ENCODE peak calls at places on chromosome 21, in seven cellular contexts. B is CD8-positive, alpha-beta memory T cell; L is tibial artery; I is heart right ventricle; P is CD4-positive, CD25-positive, alpha-beta regulatory T cell; U is stomach; A is H9. Q is an unnamed sample.

GRCh38 chr21:16186742-16187141 is 457.0 kb downstream of the USP25 start:
- DNase-seq in B (no peak), L (no peak), I (no peak), P (no peak), U (no peak), A (no peak), Q (no peak)

GRCh38 chr21:21085206-21085605 is 87.0 kb downstream of the NCAM2 start:
- DNase-seq in B (no peak), L (no peak), I (no peak), P (no peak), U (no peak), A (no peak), Q (no peak)

GRCh38 chr21:33663241-33663640 is 20.9 kb downstream of the ITSN1 start:
- DNase-seq in B (no peak), L (no peak), I (no peak), P (no peak), U (no peak), A (no peak), Q (no peak)

GRCh38 chr21:42401164-42401563 is 2.5 kb upstream of the UBASH3A start:
- DNase-seq in B (no peak), L (no peak), I (no peak), P (no peak), U (no peak), A (no peak), Q (no peak)

GRCh38 chr21:42092805-42093590 is 21.9 kb downstream of the UMODL1 start:
- DNase-seq in B (no peak), L (no peak), I (no peak), P (no peak), U (no peak), A (no peak), Q (no peak)

GRCh38 chr21:33197546-33197945 is 32.2 kb upstream of the IFNAR2 start:
- DNase-seq in B (no peak), L (no peak), I (peak; percentile 49), P (no peak), U (peak; percentile 36), A (no peak), Q (no peak)

GRCh38 chr21:18030248-18030647 is 211.1 kb upstream of the C21orf91 start:
- DNase-seq in B (no peak), L (no peak), I (no peak), P (no peak), U (no peak), A (no peak), Q (peak; percentile 10)

GRCh38 chr21:17921579-17922530 is 102.7 kb upstream of the C21orf91 start:
- DNase-seq in B (no peak), L (no peak), I (peak; percentile 20), P (no peak), U (no peak), A (no peak), Q (peak; percentile 85)

GRCh38 chr21:29205009-29205408 is 74.6 kb downstream of the MAP3K7CL start:
- DNase-seq in B (no peak), L (no peak), I (no peak), P (no peak), U (no peak), A (no peak), Q (no peak)

GRCh38 chr21:28737671-28738279 is 254.9 kb downstream of the LTN1 start:
- DNase-seq in B (no peak), L (no peak), I (no peak), P (no peak), U (no peak), A (no peak), Q (peak; percentile 78)

GRCh38 chr21:46552865-46553379 is 52.0 kb downstream of the S100B start:
- DNase-seq in B (no peak), L (no peak), I (no peak), P (no peak), U (peak; percentile 21), A (no peak), Q (no peak)

GRCh38 chr21:31630062-31630711 is 29.3 kb upstream of the SOD1 start:
- DNase-seq in B (no peak), L (no peak), I (no peak), P (no peak), U (peak; percentile 84), A (no peak), Q (peak; percentile 99)

GRCh38 chr21:33828083-33828482 is 87.5 kb downstream of the ATP5PO start:
- DNase-seq in B (no peak), L (no peak), I (no peak), P (no peak), U (no peak), A (no peak), Q (no peak)

DNA sequence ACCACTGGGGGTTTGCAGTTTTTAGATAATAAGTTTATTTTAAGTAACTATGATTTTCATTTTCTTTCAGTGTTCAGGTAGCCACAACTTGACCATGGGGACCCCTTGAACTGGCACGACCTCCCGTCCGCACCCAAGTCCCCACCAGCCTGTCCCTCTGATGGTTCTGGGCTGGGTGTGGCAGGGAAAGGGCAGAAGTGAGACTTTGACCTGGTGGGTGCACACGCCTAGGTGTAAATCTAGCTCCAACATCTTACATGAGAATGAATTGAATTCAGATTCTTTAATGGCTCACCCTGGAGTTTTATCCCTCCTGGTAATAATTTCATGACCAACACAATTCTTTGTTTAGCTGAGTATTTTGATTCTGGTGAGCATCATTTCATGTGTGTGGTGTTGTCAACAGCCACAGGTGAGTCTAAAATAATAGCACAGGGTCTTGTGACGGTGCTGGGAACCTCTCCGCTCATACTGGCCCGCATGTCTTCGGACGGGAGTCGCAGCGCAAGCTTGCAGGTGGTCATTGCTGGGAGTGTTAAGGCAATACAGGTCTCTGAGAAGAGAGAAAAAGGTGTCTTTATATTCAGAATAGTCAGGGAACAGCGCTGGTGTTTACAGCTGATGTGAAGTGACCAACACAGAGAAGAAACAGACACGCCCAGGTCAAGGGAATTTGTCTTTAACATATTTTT is 50.8 kb upstream of the POFUT2 start:
- DNase-seq in B (no peak), L (peak; percentile 55), I (no peak), P (no peak), U (no peak), A (no peak), Q (no peak)
- H3K27me3 ChIP-seq in B (no peaks in the 10 kb centered on the region), L (no peaks in the 10 kb centered on the region), I (no peaks in the 10 kb centered on the region), P (no peaks in the 10 kb centered on the region), U (no peaks in the 10 kb centered on the region), A (no peaks in the 10 kb centered on the region), Q (no peaks in the 10 kb centered on the region)

GRCh38 chr21:44352253-44352860 is 1.1 kb upstream of the TRPM2 start:
- DNase-seq in B (no peak), L (no peak), I (no peak), P (no peak), U (no peak), A (no peak), Q (no peak)
- H3K27me3 ChIP-seq in B (peaks cover 4% of the 10 kb centered on the region), L (peaks cover 67% of the 10 kb centered on the region), I (peaks cover 57% of the 10 kb centered on the region), P (no peaks in the 10 kb centered on the region), U (peaks cover 16% of the 10 kb centered on the region), A (no peaks in the 10 kb centered on the region), Q (peaks cover 37% of the 10 kb centered on the region)

GRCh38 chr21:38611262-38611661 is 113.0 kb upstream of the ERG start:
- DNase-seq in B (no peak), L (peak; percentile 80), I (no peak), P (no peak), U (no peak), A (no peak), Q (no peak)
- H3K27me3 ChIP-seq in B (no peaks in the 10 kb centered on the region), L (no peaks in the 10 kb centered on the region), I (peaks cover 12% of the 10 kb centered on the region), P (no peaks in the 10 kb centered on the region), U (no peaks in the 10 kb centered on the region), A (no peaks in the 10 kb centered on the region), Q (peaks cover 91% of the 10 kb centered on the region)

GRCh38 chr21:36681117-36681631 is 17.7 kb upstream of the SIM2 start:
- DNase-seq in B (no peak), L (no peak), I (no peak), P (no peak), U (no peak), A (no peak), Q (no peak)

GRCh38 chr21:36689324-36689723 is 9.6 kb upstream of the SIM2 start:
- DNase-seq in B (no peak), L (no peak), I (no peak), P (no peak), U (no peak), A (no peak), Q (no peak)

GRCh38 chr21:36686955-36687354 is 12.0 kb upstream of the SIM2 start:
- DNase-seq in B (no peak), L (no peak), I (no peak), P (no peak), U (no peak), A (no peak), Q (no peak)

GRCh38 chr21:36688324-36688723 is 10.6 kb upstream of the SIM2 start:
- DNase-seq in B (no peak), L (no peak), I (no peak), P (no peak), U (no peak), A (no peak), Q (no peak)

GRCh38 chr21:36684957-36685714 is 13.8 kb upstream of the SIM2 start:
- DNase-seq in B (no peak), L (no peak), I (peak; percentile 32), P (no peak), U (peak; percentile 62), A (no peak), Q (no peak)
- H3K27me3 ChIP-seq in B (peaks cover 15% of the 10 kb centered on the region), L (peaks cover 70% of the 10 kb centered on the region), I (peaks cover 51% of the 10 kb centered on the region), P (peaks cover 26% of the 10 kb centered on the region), U (no peaks in the 10 kb centered on the region), A (peaks cover 10% of the 10 kb centered on the region), Q (no peaks in the 10 kb centered on the region)

GRCh38 chr21:14215971-14216621 is at the start of gene RBM11:
- DNase-seq in B (peak; percentile 28), L (no peak), I (peak; percentile 29), P (peak; percentile 71), U (peak; percentile 81), A (peak; percentile 83), Q (peak; percentile 68)
- H3K27me3 ChIP-seq in B (no peaks in the 10 kb centered on the region), L (peaks cover 7% of the 10 kb centered on the region), I (peaks cover 26% of the 10 kb centered on the region), P (no peaks in the 10 kb centered on the region), U (no peaks in the 10 kb centered on the region), A (no peaks in the 10 kb centered on the region), Q (peaks cover 44% of the 10 kb centered on the region)

GRCh38 chr21:40531016-40531415 is 315.9 kb downstream of the DSCAM start:
- DNase-seq in B (no peak), L (no peak), I (no peak), P (no peak), U (no peak), A (no peak), Q (no peak)

GRCh38 chr21:40531421-40531820 is 315.5 kb downstream of the DSCAM start:
- DNase-seq in B (no peak), L (no peak), I (no peak), P (no peak), U (no peak), A (no peak), Q (no peak)

DNA sequence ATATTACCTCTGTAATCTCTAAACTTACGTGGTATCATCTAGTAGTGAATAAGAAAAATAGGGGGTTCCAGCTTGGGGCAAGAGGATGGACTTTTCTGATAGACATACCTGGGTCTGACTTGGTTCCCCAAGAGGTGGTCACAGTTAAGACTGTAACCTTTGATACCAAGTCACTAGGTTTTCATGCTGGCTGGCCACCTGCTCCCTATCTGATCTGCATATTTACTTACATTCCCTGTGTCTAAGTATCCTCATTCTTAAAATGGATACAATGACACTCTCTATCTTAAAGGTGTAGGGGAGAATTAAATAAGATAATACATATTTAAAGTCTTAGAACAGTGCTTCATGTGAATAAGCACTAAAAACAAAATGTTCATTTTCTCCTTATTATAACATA is 312.1 kb downstream of the DSCAM start:
- DNase-seq in B (no peak), L (no peak), I (no peak), P (no peak), U (no peak), A (no peak), Q (no peak)
- H3K27me3 ChIP-seq in B (no peaks in the 10 kb centered on the region), L (no peaks in the 10 kb centered on the region), I (peaks cover 2% of the 10 kb centered on the region), P (no peaks in the 10 kb centered on the region), U (no peaks in the 10 kb centered on the region), A (no peaks in the 10 kb centered on the region), Q (no peaks in the 10 kb centered on the region)